ENCODE peak calls at places on chromosomes 13 and 19, in seven cellular contexts. One of them, this sample, is unnamed.

GRCh38 chr19:48363500-48363809 is 285 bp downstream of the TMEM143 start:
- DNase-seq in HEK293T: no peak
- DNase-seq in brain microvascular endothelial cell: no peak
- DNase-seq in heart right ventricle: no peak
- DNase-seq in fibroblast of pulmonary artery: no peak
- DNase-seq in AG09309: no peak
- DNase-seq in ACHN: no peak
- DNase-seq in this sample: peak; percentile 83

GRCh38 chr13:41456768-41457588 is at the start of gene RGCC:
- DNase-seq in AG09309: no peak
- DNase-seq in fibroblast of pulmonary artery: peak; percentile 55
- DNase-seq in ACHN: peak; percentile 37
- DNase-seq in brain microvascular endothelial cell: peak; percentile 61
- DNase-seq in HEK293T: peak; percentile 76
- DNase-seq in heart right ventricle: peak; percentile 80
- DNase-seq in this sample: peak; percentile 93

GRCh38 chr19:40494191-40494838 is 27.5 kb downstream of the SPTBN4 start:
- DNase-seq in AG09309: no peak
- DNase-seq in brain microvascular endothelial cell: no peak
- DNase-seq in fibroblast of pulmonary artery: no peak
- DNase-seq in ACHN: no peak
- DNase-seq in heart right ventricle: no peak
- DNase-seq in HEK293T: no peak
- DNase-seq in this sample: no peak

GRCh38 chr13:56166864-56167263 is 973.9 kb upstream of the PRR20A start:
- DNase-seq in heart right ventricle: no peak
- DNase-seq in AG09309: no peak
- DNase-seq in ACHN: no peak
- DNase-seq in brain microvascular endothelial cell: no peak
- DNase-seq in HEK293T: no peak
- DNase-seq in fibroblast of pulmonary artery: no peak
- DNase-seq in this sample: no peak

GRCh38 chr19:28785961-28786360 is 427.0 kb downstream of the UQCRFS1 start:
- DNase-seq in fibroblast of pulmonary artery: no peak
- DNase-seq in HEK293T: no peak
- DNase-seq in AG09309: no peak
- DNase-seq in brain microvascular endothelial cell: no peak
- DNase-seq in ACHN: no peak
- DNase-seq in heart right ventricle: no peak
- DNase-seq in this sample: no peak

GRCh38 chr13:100131863-100132574 is 43.1 kb downstream of the PCCA start:
- DNase-seq in AG09309: peak; percentile 27
- DNase-seq in ACHN: peak; percentile 84
- DNase-seq in heart right ventricle: no peak
- DNase-seq in HEK293T: peak; percentile 32
- DNase-seq in fibroblast of pulmonary artery: peak; percentile 89
- DNase-seq in brain microvascular endothelial cell: peak; percentile 96
- DNase-seq in this sample: no peak

GRCh38 chr13:97386832-97387486 is 47.0 kb upstream of the RAP2A start:
- DNase-seq in heart right ventricle: no peak
- DNase-seq in ACHN: no peak
- DNase-seq in brain microvascular endothelial cell: no peak
- DNase-seq in fibroblast of pulmonary artery: no peak
- DNase-seq in HEK293T: no peak
- DNase-seq in AG09309: no peak
- DNase-seq in this sample: no peak

GRCh38 chr13:36601186-36601585 is 72.6 kb upstream of the SERTM1 start:
- DNase-seq in ACHN: no peak
- DNase-seq in brain microvascular endothelial cell: no peak
- DNase-seq in AG09309: no peak
- DNase-seq in fibroblast of pulmonary artery: no peak
- DNase-seq in HEK293T: no peak
- DNase-seq in heart right ventricle: no peak
- DNase-seq in this sample: no peak

GRCh38 chr13:46698910-46699460 is 98.0 kb downstream of the ESD start:
- DNase-seq in brain microvascular endothelial cell: peak; percentile 15
- DNase-seq in HEK293T: no peak
- DNase-seq in ACHN: no peak
- DNase-seq in AG09309: no peak
- DNase-seq in heart right ventricle: no peak
- DNase-seq in fibroblast of pulmonary artery: peak; percentile 73
- DNase-seq in this sample: no peak

GRCh38 chr13:99983401-99984133 is 2.0 kb downstream of the ZIC2 start:
- DNase-seq in brain microvascular endothelial cell: no peak
- DNase-seq in HEK293T: no peak
- DNase-seq in ACHN: no peak
- DNase-seq in AG09309: no peak
- DNase-seq in fibroblast of pulmonary artery: no peak
- DNase-seq in heart right ventricle: no peak
- DNase-seq in this sample: no peak

GRCh38 chr13:75455962-75456361 is 26.0 kb downstream of the TBC1D4 start:
- DNase-seq in fibroblast of pulmonary artery: no peak
- DNase-seq in AG09309: no peak
- DNase-seq in brain microvascular endothelial cell: no peak
- DNase-seq in HEK293T: no peak
- DNase-seq in ACHN: no peak
- DNase-seq in heart right ventricle: no peak
- DNase-seq in this sample: no peak

GRCh38 chr13:41905600-41906254 is 55.2 kb downstream of the VWA8 start:
- DNase-seq in heart right ventricle: no peak
- DNase-seq in AG09309: no peak
- DNase-seq in ACHN: peak; percentile 69
- DNase-seq in fibroblast of pulmonary artery: peak; percentile 59
- DNase-seq in brain microvascular endothelial cell: no peak
- DNase-seq in HEK293T: peak; percentile 26
- DNase-seq in this sample: no peak

GRCh38 chr19:8481191-8481590 is 21.2 kb downstream of the PRAM1 start:
- DNase-seq in brain microvascular endothelial cell: no peak
- DNase-seq in heart right ventricle: no peak
- DNase-seq in HEK293T: no peak
- DNase-seq in fibroblast of pulmonary artery: no peak
- DNase-seq in AG09309: no peak
- DNase-seq in ACHN: no peak
- DNase-seq in this sample: peak; percentile 62

GRCh38 chr13:49357694-49358093 is 86.2 kb downstream of the CAB39L start:
- DNase-seq in HEK293T: no peak
- DNase-seq in ACHN: peak; percentile 2
- DNase-seq in brain microvascular endothelial cell: peak; percentile 67
- DNase-seq in AG09309: no peak
- DNase-seq in heart right ventricle: no peak
- DNase-seq in fibroblast of pulmonary artery: peak; percentile 30
- DNase-seq in this sample: no peak

GRCh38 chr13:22812793-22813192 is 368.0 kb upstream of the SGCG start:
- DNase-seq in fibroblast of pulmonary artery: peak; percentile 3
- DNase-seq in ACHN: no peak
- DNase-seq in heart right ventricle: no peak
- DNase-seq in HEK293T: no peak
- DNase-seq in brain microvascular endothelial cell: no peak
- DNase-seq in AG09309: no peak
- DNase-seq in this sample: no peak

GRCh38 chr19:40831502-40832430 is 18.5 kb downstream of the CYP2A6 start:
- DNase-seq in ACHN: no peak
- DNase-seq in fibroblast of pulmonary artery: peak; percentile 91
- DNase-seq in heart right ventricle: no peak
- DNase-seq in brain microvascular endothelial cell: peak; percentile 22
- DNase-seq in HEK293T: peak; percentile 37
- DNase-seq in AG09309: peak; percentile 99
- DNase-seq in this sample: no peak

GRCh38 chr13:100694722-100695644 is 20.4 kb upstream of the TMTC4 start:
- DNase-seq in AG09309: no peak
- DNase-seq in HEK293T: peak; percentile 52
- DNase-seq in brain microvascular endothelial cell: peak; percentile 61
- DNase-seq in heart right ventricle: no peak
- DNase-seq in fibroblast of pulmonary artery: peak; percentile 93
- DNase-seq in ACHN: peak; percentile 75
- DNase-seq in this sample: no peak

GRCh38 chr19:10219678-10220077 is 11.5 kb downstream of the S1PR2 start:
- DNase-seq in heart right ventricle: no peak
- DNase-seq in HEK293T: peak; percentile 61
- DNase-seq in brain microvascular endothelial cell: peak; percentile 63
- DNase-seq in AG09309: no peak
- DNase-seq in fibroblast of pulmonary artery: peak; percentile 49
- DNase-seq in ACHN: no peak
- DNase-seq in this sample: no peak

GRCh38 chr13:48636550-48636949 is 17.2 kb upstream of the CYSLTR2 start:
- DNase-seq in heart right ventricle: no peak
- DNase-seq in HEK293T: no peak
- DNase-seq in ACHN: no peak
- DNase-seq in AG09309: no peak
- DNase-seq in fibroblast of pulmonary artery: peak; percentile 97
- DNase-seq in brain microvascular endothelial cell: peak; percentile 88
- DNase-seq in this sample: no peak